ENCODE peak calls at places on chromosomes 5 and 9, in eight cellular contexts. W, K, T, E, N, H, I and Z are unnamed samples.
A peak's percentile ranks its signal among the peaks of the same experiment; 100 is the strongest.

GRCh38 chr9:102360846-102361245 is 622.4 kb upstream of the GRIN3A start:
- DNase-seq in N (no peak), I (no peak), K (no peak), E (no peak), W (no peak), H (no peak), T (no peak), Z (no peak)

GRCh38 chr5:43152946-43153345 is 32.2 kb downstream of the ZNF131 start:
- DNase-seq in H (no peak), N (peak; percentile 61), T (no peak), K (no peak), W (no peak), I (no peak), E (no peak), Z (no peak)

GRCh38 chr9:2024888-2025781 is 10.0 kb downstream of the SMARCA2 start:
- DNase-seq in T (no peak), N (no peak), K (no peak), I (no peak), W (no peak), H (no peak), E (no peak), Z (no peak)

GRCh38 chr5:96702503-96703383 is 40.6 kb downstream of the CAST start:
- DNase-seq in I (peak; percentile 94), E (peak; percentile 95), T (peak; percentile 91), K (peak; percentile 97), W (peak; percentile 82), H (peak; percentile 96), N (peak; percentile 94), Z (peak; percentile 77)

GRCh38 chr5:34511915-34512314 is 144.2 kb upstream of the RAI14 start:
- DNase-seq in H (peak; percentile 31), N (no peak), K (no peak), I (no peak), W (no peak), T (no peak), E (no peak), Z (no peak)

GRCh38 chr5:100623719-100624118 is 88.5 kb downstream of the FAM174A start:
- DNase-seq in W (peak; percentile 34), I (no peak), N (peak; percentile 15), E (peak; percentile 18), H (no peak), T (no peak), K (peak; percentile 24), Z (no peak)

GRCh38 chr5:156121234-156121633 is 205.7 kb upstream of the SGCD start:
- DNase-seq in K (no peak), N (peak; percentile 82), W (no peak), T (no peak), H (no peak), E (no peak), I (no peak), Z (no peak)

GRCh38 chr5:58080573-58080972 is 379.3 kb downstream of the PLK2 start:
- DNase-seq in N (peak; percentile 25), T (no peak), H (no peak), I (no peak), E (no peak), K (peak; percentile 74), W (no peak), Z (no peak)

GRCh38 chr9:20292002-20292401 is 330.3 kb downstream of the MLLT3 start:
- DNase-seq in W (no peak), E (peak; percentile 16), T (no peak), H (no peak), N (peak; percentile 64), K (peak; percentile 26), I (peak; percentile 59), Z (no peak)

GRCh38 chr5:74386571-74387334 is 253.8 kb downstream of the ENC1 start:
- DNase-seq in K (peak; percentile 93), T (no peak), W (no peak), N (peak; percentile 93), H (no peak), I (peak; percentile 59), E (no peak), Z (no peak)

GRCh38 chr5:37882636-37883035 is 42.8 kb upstream of the GDNF start:
- DNase-seq in T (no peak), W (no peak), K (no peak), I (peak; percentile 84), E (no peak), H (no peak), N (peak; percentile 21), Z (no peak)

GRCh38 chr9:89795555-89796195 is 190.9 kb downstream of the GADD45G start:
- DNase-seq in I (no peak), N (no peak), K (no peak), H (no peak), E (no peak), T (no peak), W (no peak), Z (no peak)

GRCh38 chr5:138459311-138459710 is 6.0 kb upstream of the EGR1 start:
- DNase-seq in H (no peak), T (peak; percentile 43), N (no peak), I (no peak), K (no peak), E (no peak), W (peak; percentile 72), Z (peak; percentile 78)

GRCh38 chr5:127280494-127281220 is 9.9 kb upstream of the MEGF10 start:
- DNase-seq in T (no peak), W (no peak), H (no peak), E (peak; percentile 15), K (no peak), N (no peak), I (no peak), Z (no peak)

GRCh38 chr5:10364186-10364689 is 10.7 kb downstream of the MARCHF6 start:
- DNase-seq in N (no peak), K (peak; percentile 41), I (no peak), W (peak; percentile 26), T (no peak), H (no peak), E (no peak), Z (no peak)

GRCh38 chr5:137735531-137736284 is at the start of gene KLHL3:
- DNase-seq in K (peak; percentile 63), I (no peak), E (no peak), T (peak; percentile 46), N (peak; percentile 51), W (peak; percentile 37), H (peak; percentile 19), Z (no peak)

GRCh38 chr5:97231025-97231636 is 48.1 kb upstream of the RIOK2 start:
- DNase-seq in I (peak; percentile 41), T (no peak), E (peak; percentile 79), W (peak; percentile 47), K (peak; percentile 58), N (peak; percentile 58), H (peak; percentile 15), Z (peak; percentile 41)

GRCh38 chr5:61010759-61011460 is 65.9 kb downstream of the NDUFAF2 start:
- DNase-seq in I (no peak), H (no peak), E (no peak), T (no peak), K (no peak), W (no peak), N (no peak), Z (no peak)

GRCh38 chr5:32601623-32602295 is 16.4 kb downstream of the SUB1 start:
- DNase-seq in W (no peak), T (no peak), K (no peak), I (no peak), H (no peak), E (no peak), N (no peak), Z (no peak)

GRCh38 chr5:124544366-124545055 is 201.9 kb downstream of the ZNF608 start:
- DNase-seq in I (no peak), K (peak; percentile 33), W (no peak), T (no peak), E (no peak), H (no peak), N (peak; percentile 45), Z (no peak)

DNA sequence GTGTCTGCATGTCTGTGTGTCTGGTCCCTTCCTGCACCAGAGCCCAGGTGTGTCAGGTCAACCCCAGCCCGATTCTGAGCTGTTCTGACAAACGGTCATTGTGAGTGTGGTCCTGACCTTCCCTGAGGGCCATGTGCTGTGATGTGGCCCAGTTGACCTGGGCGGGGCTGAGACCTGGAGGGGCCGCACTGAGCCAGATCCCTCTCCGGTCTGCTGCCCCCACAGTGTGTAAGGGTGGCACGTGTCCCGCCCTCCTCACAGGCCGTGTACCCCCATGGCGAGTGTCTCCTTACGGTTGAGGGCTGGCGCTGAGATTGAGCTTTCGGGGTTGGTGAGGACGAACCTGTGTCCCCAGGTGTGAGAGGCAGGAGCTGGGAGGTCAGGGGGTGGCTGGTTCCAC is 136.5 kb downstream of the MRPL36 start:
- DNase-seq in N (no peak), W (no peak), K (no peak), T (no peak), H (no peak), I (no peak), E (no peak), Z (no peak)
- H3K27me3 ChIP-seq in N (peaks cover 25% of the 10 kb centered on the region), W (peaks cover 13% of the 10 kb centered on the region), K (peaks cover 11% of the 10 kb centered on the region), T (peaks cover 93% of the 10 kb centered on the region), H (no peaks in the 10 kb centered on the region), I (peaks cover 27% of the 10 kb centered on the region), E (peaks cover 10% of the 10 kb centered on the region), Z (peaks cover 19% of the 10 kb centered on the region)

GRCh38 chr5:154842689-154843530 is 7.5 kb downstream of the FAXDC2 start:
- DNase-seq in K (no peak), W (no peak), H (no peak), T (no peak), N (no peak), I (no peak), E (no peak), Z (no peak)
- H3K27ac ChIP-seq in K (no peak overlapping the region), W (no peak overlapping the region), H (no peak overlapping the region), T (no peak overlapping the region), N (no peak overlapping the region), I (no peak overlapping the region), E (no peak overlapping the region), Z (no peak overlapping the region)

DNA sequence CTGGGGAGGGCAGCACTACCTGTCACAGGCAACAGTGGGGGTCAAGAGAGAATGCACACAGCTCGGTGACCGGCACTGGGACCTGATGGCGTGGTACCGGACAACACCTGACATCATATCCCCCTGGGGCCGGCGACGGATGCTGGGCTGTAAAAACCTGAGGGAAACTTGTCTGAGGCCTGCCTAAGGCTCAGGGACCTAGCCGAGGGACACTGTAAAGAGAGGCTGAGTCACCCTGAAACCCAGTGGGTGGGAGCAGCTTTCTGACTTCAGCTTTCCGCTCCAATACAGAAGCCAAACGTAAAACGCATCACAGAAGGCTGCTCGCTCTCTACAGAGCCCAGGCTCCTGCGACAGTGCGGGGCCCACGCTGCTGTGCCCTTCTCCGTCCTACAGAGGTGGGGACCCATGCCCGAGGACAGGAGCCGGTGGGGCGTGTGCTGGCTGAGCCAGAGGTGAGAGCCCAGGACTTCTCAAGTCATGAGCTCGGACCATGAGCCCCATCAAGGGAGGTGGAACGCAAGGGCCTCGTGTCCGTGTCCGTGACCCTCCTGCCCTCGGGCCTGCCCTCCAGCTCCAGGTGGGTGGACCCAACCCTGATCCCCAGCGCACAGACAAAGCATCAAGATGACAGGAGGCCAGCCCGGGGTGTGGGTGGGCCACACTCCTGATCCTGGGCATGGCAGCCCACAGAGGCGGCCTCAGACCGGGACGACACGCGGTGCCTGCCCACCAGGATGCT is 5.3 kb downstream of the RALGDS start:
- DNase-seq in N (peak; percentile 75), W (peak; percentile 63), E (peak; percentile 81), H (no peak), T (no peak), I (no peak), K (no peak), Z (no peak)
- H3K4me1 ChIP-seq in N (peaks cover 62% of the 10 kb centered on the region), W (peaks cover 85% of the 10 kb centered on the region), E (peaks cover 41% of the 10 kb centered on the region), H (peaks cover 42% of the 10 kb centered on the region), T (peaks cover 71% of the 10 kb centered on the region), I (peaks cover 4% of the 10 kb centered on the region), K (peaks cover 52% of the 10 kb centered on the region), Z (peaks cover 86% of the 10 kb centered on the region)

GRCh38 chr9:107684224-107684623 is 194.7 kb upstream of the KLF4 start:
- DNase-seq in K (peak; percentile 19), I (no peak), W (no peak), E (no peak), T (no peak), N (peak; percentile 23), H (no peak), Z (no peak)
- H3K27me3 ChIP-seq in K (no peaks in the 10 kb centered on the region), I (no peaks in the 10 kb centered on the region), W (no peaks in the 10 kb centered on the region), E (no peaks in the 10 kb centered on the region), T (no peaks in the 10 kb centered on the region), N (no peaks in the 10 kb centered on the region), H (no peaks in the 10 kb centered on the region), Z (no peaks in the 10 kb centered on the region)